ENCODE peak calls at places on chromosomes 2 and 18, in four cellular contexts. G, B, E and Z are unnamed samples.

GRCh38 chr2:195094330-195094729 is 562.7 kb upstream of the SLC39A10 start:
- DNase-seq in G (no peak), B (no peak), E (no peak), Z (no peak)

GRCh38 chr2:102224824-102225739 is 38.3 kb downstream of the IL1RL2 start:
- DNase-seq in G (no peak), B (no peak), E (no peak), Z (peak; percentile 80)

GRCh38 chr2:128635361-128635900 is 316.8 kb upstream of the HS6ST1 start:
- DNase-seq in G (no peak), B (peak; percentile 37), E (peak; percentile 28), Z (peak; percentile 55)

GRCh38 chr2:88187038-88187676 is 17.0 kb downstream of the THNSL2 start:
- DNase-seq in G (no peak), B (peak; percentile 93), E (peak; percentile 85), Z (no peak)

GRCh38 chr2:1868683-1869141 is 124.4 kb upstream of the PXDN start:
- DNase-seq in G (peak; percentile 50), B (peak; percentile 41), E (no peak), Z (no peak)

GRCh38 chr18:44693030-44693784 is 12.5 kb downstream of the SETBP1 start:
- DNase-seq in G (peak; percentile 9), B (no peak), E (no peak), Z (no peak)

GRCh38 chr2:168192839-168193616 is 54.4 kb downstream of the STK39 start:
- DNase-seq in G (no peak), B (no peak), E (no peak), Z (no peak)

GRCh38 chr18:28823506-28824182 is 646.7 kb upstream of the CDH2 start:
- DNase-seq in G (no peak), B (no peak), E (no peak), Z (no peak)

GRCh38 chr2:205386109-205386508 is 296.2 kb upstream of the NRP2 start:
- DNase-seq in G (no peak), B (no peak), E (no peak), Z (no peak)

GRCh38 chr2:99442837-99443236 is 47.0 kb downstream of the REV1 start:
- DNase-seq in G (no peak), B (peak; percentile 46), E (no peak), Z (no peak)

GRCh38 chr18:67104700-67105284 is 411.7 kb downstream of the DSEL start:
- DNase-seq in G (no peak), B (peak; percentile 89), E (peak; percentile 79), Z (no peak)

GRCh38 chr2:120567128-120567527 is 168.5 kb upstream of the GLI2 start:
- DNase-seq in G (no peak), B (no peak), E (no peak), Z (no peak)

GRCh38 chr18:2534906-2535305 is 36.4 kb downstream of the METTL4 start:
- DNase-seq in G (no peak), B (no peak), E (no peak), Z (no peak)

GRCh38 chr18:8987250-8987649 is 115.2 kb upstream of the NDUFV2 start:
- DNase-seq in G (no peak), B (no peak), E (no peak), Z (no peak)

GRCh38 chr2:120953843-120954584 is 218.3 kb downstream of the GLI2 start:
- DNase-seq in G (no peak), B (no peak), E (no peak), Z (no peak)

GRCh38 chr2:69831354-69831905 is 2.0 kb downstream of the GMCL1 start:
- DNase-seq in G (no peak), B (no peak), E (no peak), Z (no peak)

GRCh38 chr18:7157760-7158159 is 40.2 kb upstream of the LAMA1 start:
- DNase-seq in G (no peak), B (peak; percentile 91), E (no peak), Z (no peak)

GRCh38 chr18:46480187-46480586 is 176.8 kb downstream of the LOXHD1 start:
- DNase-seq in G (no peak), B (no peak), E (no peak), Z (no peak)

GRCh38 chr2:58240595-58240937 is 559 bp downstream of the FANCL start:
- DNase-seq in G (no peak), B (no peak), E (no peak), Z (no peak)

GRCh38 chr2:193907561-193907960 is 1712.8 kb upstream of the TMEFF2 start:
- DNase-seq in G (no peak), B (no peak), E (no peak), Z (no peak)

GRCh38 chr2:127683766-127684165 is 8.4 kb upstream of the LIMS2 start:
- DNase-seq in G (no peak), B (no peak), E (no peak), Z (no peak)

GRCh38 chr2:55923091-55923977 is at the start of gene EFEMP1:
- DNase-seq in G (peak; percentile 83), B (peak; percentile 78), E (peak; percentile 45), Z (no peak)

GRCh38 chr2:3355951-3356569 is 21.6 kb downstream of the EIPR1 start:
- DNase-seq in G (no peak), B (no peak), E (no peak), Z (no peak)

GRCh38 chr2:23682481-23682880 is 244.4 kb downstream of the ATAD2B start:
- DNase-seq in G (no peak), B (no peak), E (no peak), Z (no peak)

GRCh38 chr2:143071185-143071876 is 57.9 kb upstream of the ARHGAP15 start:
- DNase-seq in G (no peak), B (no peak), E (no peak), Z (no peak)

GRCh38 chr2:27903018-27903417 is 12.5 kb downstream of the BABAM2 start:
- DNase-seq in G (no peak), B (no peak), E (no peak), Z (no peak)

GRCh38 chr2:168801961-168802824 is at the start of gene NOSTRIN:
- DNase-seq in G (no peak), B (no peak), E (peak; percentile 47), Z (no peak)

GRCh38 chr2:143728498-143728897 is 599.3 kb downstream of the ARHGAP15 start:
- DNase-seq in G (no peak), B (no peak), E (no peak), Z (no peak)

GRCh38 chr18:51437280-51438271 is 240.1 kb upstream of the MEX3C start:
- DNase-seq in G (no peak), B (no peak), E (no peak), Z (no peak)

GRCh38 chr18:77165489-77166415 is 33.2 kb upstream of the MBP start:
- DNase-seq in G (no peak), B (no peak), E (no peak), Z (no peak)

GRCh38 chr2:130754811-130755210 is 529 bp upstream of the AMER3 start:
- DNase-seq in G (no peak), B (no peak), E (no peak), Z (no peak)

GRCh38 chr2:73981081-73981968 is 3.4 kb upstream of the TET3 start:
- DNase-seq in G (no peak), B (peak; percentile 82), E (peak; percentile 59), Z (no peak)

GRCh38 chr2:75986617-75987016 is 275.9 kb upstream of the GCFC2 start:
- DNase-seq in G (no peak), B (no peak), E (no peak), Z (no peak)

GRCh38 chr18:7608174-7608550 is 41.0 kb downstream of the PTPRM start:
- DNase-seq in G (no peak), B (no peak), E (no peak), Z (no peak)

DNA sequence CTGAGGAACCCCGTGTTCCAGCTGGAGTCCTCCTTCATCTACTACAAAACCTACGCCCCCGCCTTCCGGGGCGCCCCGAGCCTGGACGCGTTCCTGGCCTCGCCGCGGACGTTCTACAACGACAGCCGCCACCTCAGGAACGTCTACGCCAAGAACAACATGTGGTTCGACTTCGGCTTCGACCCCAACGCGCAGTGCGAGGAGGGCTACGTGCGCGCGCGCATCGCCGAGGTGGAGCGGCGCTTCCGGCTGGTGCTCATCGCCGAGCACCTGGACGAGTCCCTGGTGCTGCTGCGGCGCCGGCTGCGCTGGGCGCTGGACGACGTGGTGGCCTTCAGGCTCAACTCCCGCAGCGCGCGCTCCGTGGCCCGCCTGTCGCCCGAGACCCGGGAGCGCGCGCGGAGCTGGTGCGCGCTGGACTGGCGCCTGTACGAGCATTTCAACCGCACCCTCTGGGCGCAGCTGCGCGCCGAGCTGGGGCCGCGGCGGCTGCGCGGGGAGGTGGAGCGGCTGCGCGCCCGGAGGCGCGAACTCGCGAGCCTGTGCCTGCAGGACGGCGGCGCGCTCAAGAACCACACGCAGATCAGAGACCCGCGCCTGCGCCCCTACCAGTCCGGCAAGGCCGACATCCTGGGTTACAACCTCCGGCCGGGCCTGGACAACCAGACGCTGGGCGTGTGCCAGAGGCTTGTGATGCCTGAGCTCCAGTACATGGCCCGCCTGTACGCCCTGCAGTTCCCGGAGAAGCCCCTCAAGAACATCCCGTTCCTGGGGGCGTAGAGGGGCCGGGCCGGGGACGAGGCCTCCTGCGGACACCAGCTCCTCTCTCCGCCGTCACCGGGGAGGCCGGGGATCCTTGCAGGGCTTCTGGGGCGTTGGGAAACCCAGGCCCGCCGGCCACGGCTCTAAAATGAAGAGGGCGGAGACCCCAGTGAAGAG is 5.3 kb upstream of the NEU4 start:
- DNase-seq in G (peak; percentile 76), B (no peak), E (peak; percentile 67), Z (peak; percentile 82)
- H3K27ac ChIP-seq in G (no peak overlapping the region), B (no peak overlapping the region), E (no peak overlapping the region), Z (no peak overlapping the region)

DNA sequence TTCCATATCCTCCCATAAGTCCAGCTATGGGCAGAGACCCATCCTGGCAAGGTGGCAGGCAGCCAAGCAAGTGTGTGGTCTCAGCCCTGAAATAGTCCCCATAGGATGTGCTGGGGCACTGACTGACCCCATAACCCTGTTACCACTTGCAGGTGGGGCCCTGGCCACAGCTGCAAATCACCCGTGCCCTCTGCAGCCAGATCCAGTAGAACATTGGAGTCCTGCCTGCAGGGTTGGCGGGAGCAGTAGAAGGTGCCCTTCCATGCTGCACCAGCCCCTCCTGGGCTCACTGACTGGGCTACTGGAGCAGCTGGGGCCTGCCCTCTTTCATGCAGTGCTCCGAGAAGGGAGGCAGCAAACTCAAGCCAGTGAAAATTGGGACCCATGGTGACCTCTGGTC is 112.6 kb upstream of the MCFD2 start:
- DNase-seq in G (no peak), B (no peak), E (no peak), Z (no peak)
- H3K27ac ChIP-seq in G (no peak overlapping the region), B (no peak overlapping the region), E (no peak overlapping the region), Z (peak overlapping the region; percentile 77)

GRCh38 chr2:37602040-37602439 is 69.4 kb downstream of the CDC42EP3 start:
- DNase-seq in G (no peak), B (no peak), E (no peak), Z (no peak)

GRCh38 chr2:37602702-37603101 is 68.7 kb downstream of the CDC42EP3 start:
- DNase-seq in G (no peak), B (no peak), E (no peak), Z (no peak)

GRCh38 chr2:37599688-37600525 is 71.5 kb downstream of the CDC42EP3 start:
- DNase-seq in G (no peak), B (no peak), E (no peak), Z (no peak)

GRCh38 chr2:37601569-37601968 is 69.9 kb downstream of the CDC42EP3 start:
- DNase-seq in G (no peak), B (no peak), E (no peak), Z (no peak)

DNA sequence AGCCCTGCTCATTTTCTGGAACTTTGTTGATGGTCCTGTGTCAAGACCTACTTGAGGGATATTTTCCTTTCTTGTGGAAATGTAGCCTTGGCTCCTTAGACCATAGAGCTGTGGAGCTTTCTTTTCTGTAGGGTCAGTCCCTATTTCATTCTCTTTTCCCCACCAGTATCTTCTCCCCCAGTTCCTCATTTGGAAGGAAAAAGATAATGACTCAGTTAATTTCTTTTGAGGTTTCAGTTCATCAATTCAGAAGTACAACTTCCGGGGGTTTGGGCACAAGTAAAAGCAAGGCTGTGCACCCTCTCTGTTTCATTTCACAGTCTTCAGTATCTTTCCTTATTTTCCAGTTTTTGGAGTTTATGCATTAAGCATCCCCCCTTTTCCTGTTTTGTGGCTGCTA is 70.7 kb downstream of the CDC42EP3 start:
- DNase-seq in G (no peak), B (no peak), E (no peak), Z (no peak)
- H3K27ac ChIP-seq in G (no peak overlapping the region), B (no peak overlapping the region), E (no peak overlapping the region), Z (no peak overlapping the region)

GRCh38 chr2:71614976-71615768 is 161.8 kb downstream of the DYSF start:
- DNase-seq in G (peak; percentile 88), B (no peak), E (peak; percentile 72), Z (peak; percentile 90)
- H3K27ac ChIP-seq in G (peak overlapping the region; percentile 81), B (no peak overlapping the region), E (peak overlapping the region; percentile 5), Z (peak overlapping the region; percentile 66)